ENCODE peak calls at places on chromosomes 4 and X, in eight cellular contexts. D, Q, M, G, F, L, A and Z are unnamed samples.

GRCh38 chr4:106312377-106312776 is 3.6 kb downstream of the TBCK start:
- DNase-seq in M (no peak), Q (no peak), L (no peak), G (no peak), A (no peak), F (no peak), D (no peak), Z (no peak)

GRCh38 chr4:107991945-107992625 is 2.4 kb downstream of the HADH start:
- DNase-seq in D (no peak), G (no peak), A (no peak), L (no peak), Q (no peak), F (no peak), M (no peak), Z (no peak)

GRCh38 chrX:78131117-78131516 is 8.3 kb downstream of the TAF9B start:
- DNase-seq in F (no peak), D (no peak), A (no peak), M (no peak), L (no peak), Q (no peak), G (no peak), Z (no peak)

GRCh38 chr4:3257691-3258482 is 8.9 kb downstream of the MSANTD1 start:
- DNase-seq in D (no peak), G (no peak), M (no peak), Q (no peak), F (peak), A (no peak), L (no peak), Z (peak)

GRCh38 chr4:22875592-22876257 is 183.0 kb downstream of the GBA3 start:
- DNase-seq in G (no peak), D (no peak), M (no peak), A (no peak), F (no peak), L (no peak), Q (no peak), Z (no peak)

GRCh38 chrX:11111038-11111851 is at the start of gene HCCS:
- DNase-seq in G (peak), L (peak), Q (peak), A (peak), D (peak), M (peak), F (peak), Z (peak)

GRCh38 chr4:186762361-186762760 is 38.7 kb upstream of the FAT1 start:
- DNase-seq in F (no peak), Q (no peak), G (no peak), D (no peak), A (no peak), L (no peak), M (no peak), Z (no peak)

GRCh38 chr4:24921491-24921890 is 8.6 kb upstream of the CCDC149 start:
- DNase-seq in M (no peak), G (no peak), Q (no peak), A (no peak), D (no peak), L (no peak), F (no peak), Z (no peak)

GRCh38 chr4:14640476-14640875 is 361.8 kb upstream of the CPEB2 start:
- DNase-seq in F (no peak), Q (no peak), A (no peak), L (no peak), D (no peak), G (no peak), M (no peak), Z (no peak)

GRCh38 chr4:61772116-61772515 is 572.0 kb downstream of the ADGRL3 start:
- DNase-seq in A (no peak), G (no peak), Q (no peak), F (no peak), D (no peak), M (no peak), L (no peak), Z (peak)

GRCh38 chrX:51395807-51396728 is 63.4 kb downstream of the NUDT10 start:
- DNase-seq in M (no peak), Q (peak), D (no peak), G (peak), F (peak), A (no peak), L (no peak), Z (no peak)

GRCh38 chr4:40621592-40622512 is 7.8 kb downstream of the RBM47 start:
- DNase-seq in Q (peak), A (peak), L (peak), G (peak), F (peak), D (peak), M (peak), Z (peak)

GRCh38 chrX:154458116-154458953 is at the start of gene PLXNA3:
- DNase-seq in A (peak), Q (no peak), G (peak), L (peak), F (peak), D (no peak), M (no peak), Z (peak)

GRCh38 chr4:36004231-36004851 is 240.0 kb downstream of the ARAP2 start:
- DNase-seq in L (no peak), M (no peak), Q (no peak), A (no peak), G (no peak), D (no peak), F (no peak), Z (no peak)

GRCh38 chr4:189285377-189285776 is 655.3 kb upstream of the FRG1 start:
- DNase-seq in A (no peak), F (no peak), G (no peak), L (no peak), M (no peak), D (no peak), Q (no peak), Z (no peak)

GRCh38 chr4:20137176-20137575 is 114.5 kb upstream of the SLIT2 start:
- DNase-seq in A (no peak), F (no peak), Q (no peak), D (no peak), G (no peak), M (no peak), L (peak), Z (no peak)

GRCh38 chr4:129972257-129972656 is 876.3 kb downstream of the C4orf33 start:
- DNase-seq in L (no peak), M (no peak), D (no peak), A (peak), G (no peak), Q (no peak), F (no peak), Z (no peak)

GRCh38 chr4:75673959-75674328 is 733 bp upstream of the G3BP2 start:
- DNase-seq in L (no peak), M (no peak), F (no peak), D (no peak), A (no peak), G (no peak), Q (no peak), Z (no peak)

GRCh38 chr4:71772592-71772991 is 11.3 kb downstream of the GC start:
- DNase-seq in M (no peak), A (no peak), G (no peak), D (no peak), L (no peak), Q (no peak), F (no peak), Z (no peak)

GRCh38 chr4:17066241-17066640 is 167.8 kb upstream of the LDB2 start:
- DNase-seq in F (no peak), D (no peak), L (no peak), A (no peak), G (no peak), Q (no peak), M (no peak), Z (no peak)

GRCh38 chr4:17068885-17069284 is 170.4 kb upstream of the LDB2 start:
- DNase-seq in F (no peak), M (no peak), G (no peak), Q (no peak), D (no peak), A (peak), L (no peak), Z (no peak)

GRCh38 chr4:17065821-17066220 is 167.4 kb upstream of the LDB2 start:
- DNase-seq in M (no peak), D (no peak), L (no peak), F (no peak), A (no peak), G (no peak), Q (no peak), Z (no peak)

GRCh38 chr4:17068396-17068795 is 170.0 kb upstream of the LDB2 start:
- DNase-seq in G (no peak), M (no peak), D (no peak), L (no peak), A (no peak), Q (no peak), F (no peak), Z (no peak)

DNA sequence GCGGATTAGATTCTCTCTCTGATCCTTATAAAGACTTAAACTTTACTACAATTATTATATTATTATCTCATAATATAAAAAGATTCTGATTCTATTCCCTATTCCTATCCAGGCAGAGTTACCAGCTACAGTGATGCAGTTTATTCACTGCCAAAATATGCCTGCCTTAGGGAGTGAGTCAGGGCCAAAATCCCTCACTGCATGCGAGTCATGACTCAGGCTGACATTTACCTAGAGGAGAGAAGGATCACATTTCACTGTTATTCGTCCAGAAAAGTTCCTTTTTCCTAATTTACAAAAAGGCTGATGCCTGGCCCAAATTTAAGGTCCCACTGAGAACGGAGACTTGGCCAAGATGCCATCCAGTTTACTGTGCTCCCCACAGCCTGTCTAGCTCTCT is 168.5 kb upstream of the LDB2 start:
- DNase-seq in A (peak), Q (no peak), G (no peak), F (no peak), L (no peak), D (peak), M (no peak), Z (peak)
- H3K27ac ChIP-seq in A (no peak), Q (no peak), G (no peak), F (no peak), L (no peak), D (peak), M (no peak), Z (no peak)

DNA sequence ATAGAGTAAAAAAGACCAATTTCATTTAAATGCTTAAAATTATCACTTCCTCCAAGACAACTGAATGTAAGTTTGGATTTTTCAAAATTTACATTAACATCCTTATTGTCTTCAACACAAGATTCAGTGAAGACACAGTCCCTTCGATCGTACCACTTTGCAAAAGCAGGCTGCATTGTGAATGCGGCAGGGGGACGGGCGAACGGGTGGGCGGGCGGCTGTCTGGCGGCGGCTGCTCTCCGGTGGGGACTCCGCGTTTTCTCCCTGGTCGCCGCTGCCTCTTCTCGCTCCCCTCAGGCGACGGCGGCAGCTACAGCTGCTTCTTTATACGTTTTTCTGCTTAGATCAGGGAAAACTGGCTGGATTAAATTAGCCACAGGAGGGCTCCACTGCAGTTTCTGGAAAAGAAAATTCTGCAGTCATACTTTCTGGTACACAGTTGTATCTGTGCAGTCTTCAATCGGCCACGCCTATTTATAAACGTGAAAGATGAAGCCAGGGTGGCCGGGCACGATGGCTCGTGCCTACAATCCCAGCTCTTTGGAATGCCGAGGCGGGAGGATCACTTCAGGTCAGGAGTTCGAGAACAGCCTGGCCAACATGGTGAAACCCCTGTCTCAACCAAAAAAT is 33.9 kb upstream of the HPF1 start:
- DNase-seq in M (no peak), L (peak), Q (peak), F (peak), G (no peak), D (peak), A (peak), Z (peak)
- TF ChIP-seq CTCF in M (peak), L (peak), Q (no peak), F (no peak), G (peak), D (peak), A (peak), Z (peak)

GRCh38 chrX:152154050-152154449 is 15.7 kb upstream of the MAGEA10 start:
- DNase-seq in A (no peak), M (no peak), L (no peak), F (no peak), D (no peak), G (no peak), Q (no peak), Z (no peak)
- H3K27ac ChIP-seq in A (no peak), M (no peak), L (no peak), F (no peak), D (no peak), G (no peak), Q (no peak), Z (no peak)

GRCh38 chr4:154527308-154527707 is 22.9 kb downstream of the PLRG1 start:
- DNase-seq in G (no peak), A (no peak), D (no peak), L (no peak), M (no peak), F (no peak), Q (no peak), Z (no peak)
- TF ChIP-seq CTCF in G (no peak), A (no peak), D (no peak), L (no peak), M (no peak), F (no peak), Q (no peak), Z (no peak)

GRCh38 chrX:100662791-100663190 is 18.8 kb downstream of the SRPX2 start:
- DNase-seq in Q (no peak), M (no peak), D (no peak), A (no peak), G (no peak), L (no peak), F (no peak), Z (no peak)

GRCh38 chrX:100659431-100660137 is 15.6 kb downstream of the SRPX2 start:
- DNase-seq in M (no peak), G (no peak), Q (no peak), D (no peak), F (no peak), A (no peak), L (no peak), Z (no peak)

GRCh38 chrX:100654256-100654655 is 10.3 kb downstream of the SRPX2 start:
- DNase-seq in Q (no peak), D (no peak), G (no peak), M (no peak), F (no peak), L (no peak), A (peak), Z (no peak)

GRCh38 chrX:100662153-100662552 is 18.2 kb downstream of the SRPX2 start:
- DNase-seq in L (no peak), A (no peak), Q (no peak), F (no peak), M (no peak), D (no peak), G (no peak), Z (no peak)

GRCh38 chrX:100658936-100659335 is 14.9 kb downstream of the SRPX2 start:
- DNase-seq in L (no peak), A (no peak), M (no peak), D (no peak), F (no peak), G (no peak), Q (peak), Z (no peak)
- H3K27ac ChIP-seq in L (no peak), A (peak), M (no peak), D (no peak), F (no peak), G (no peak), Q (peak), Z (no peak)

GRCh38 chr4:119626943-119627266 is 1.7 kb downstream of the PDE5A start:
- DNase-seq in M (no peak), F (no peak), A (no peak), Q (no peak), L (no peak), D (no peak), G (no peak), Z (no peak)
- TF ChIP-seq CTCF in M (no peak), F (no peak), A (no peak), Q (no peak), L (no peak), D (no peak), G (no peak), Z (no peak)

GRCh38 chr4:114883641-114884040 is 229.8 kb downstream of the NDST4 start:
- DNase-seq in F (no peak), Q (no peak), G (no peak), D (no peak), M (no peak), A (no peak), L (no peak), Z (no peak)

GRCh38 chr4:114890773-114891172 is 222.6 kb downstream of the NDST4 start:
- DNase-seq in L (no peak), G (no peak), F (no peak), Q (no peak), M (no peak), D (no peak), A (no peak), Z (no peak)

DNA sequence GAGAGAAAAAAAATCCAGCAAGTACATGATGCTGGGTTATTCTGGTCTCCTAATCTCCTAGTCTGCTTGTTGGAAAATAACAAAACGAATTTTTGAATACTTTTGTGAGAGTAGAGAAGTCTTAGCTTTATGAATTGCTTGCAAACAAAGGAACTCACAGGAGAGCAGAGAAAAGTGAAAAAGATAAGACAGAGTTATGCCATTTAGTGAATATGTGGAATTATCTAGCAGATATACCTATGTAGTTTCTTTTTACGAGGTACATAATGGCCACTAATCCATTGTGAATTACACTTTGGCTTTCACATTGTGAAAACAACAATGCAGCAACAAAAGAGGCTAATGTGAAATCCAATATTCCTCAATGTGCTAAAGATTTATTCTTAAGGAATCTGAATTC is 226.7 kb downstream of the NDST4 start:
- DNase-seq in D (no peak), G (no peak), L (no peak), M (no peak), Q (no peak), F (no peak), A (no peak), Z (no peak)
- H3K27ac ChIP-seq in D (no peak), G (no peak), L (no peak), M (no peak), Q (no peak), F (no peak), A (no peak), Z (no peak)

GRCh38 chrX:43654431-43655150 is 1.5 kb upstream of the MAOA start:
- DNase-seq in Q (peak), A (peak), D (no peak), G (peak), F (peak), M (peak), L (peak), Z (peak)
- TF ChIP-seq CTCF in Q (no peak), A (peak), D (peak), G (peak), F (no peak), M (no peak), L (peak), Z (peak)

DNA sequence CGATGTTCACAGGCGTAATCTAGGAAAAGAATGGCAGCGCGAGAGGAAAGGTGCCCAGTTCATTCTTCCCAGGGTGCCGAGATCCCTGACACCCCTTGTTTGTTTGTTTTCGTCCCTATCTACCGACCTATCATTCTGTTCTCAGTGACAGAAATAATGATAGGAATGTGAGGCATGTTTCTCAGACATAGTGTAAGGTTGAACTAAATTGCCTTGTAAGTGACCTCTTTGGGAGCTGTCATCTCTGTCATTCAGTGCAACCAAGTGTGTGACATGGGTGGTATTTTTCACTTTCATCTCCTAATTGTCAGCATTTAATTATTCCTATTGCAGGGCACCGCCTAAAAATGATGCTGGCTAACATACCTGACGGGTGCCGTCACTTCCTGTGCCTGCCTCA is 24.4 kb downstream of the CLDN22 start:
- DNase-seq in L (no peak), A (no peak), F (no peak), G (no peak), D (no peak), M (no peak), Q (no peak), Z (no peak)
- H3K27ac ChIP-seq in L (no peak), A (no peak), F (no peak), G (no peak), D (no peak), M (no peak), Q (no peak), Z (no peak)

DNA sequence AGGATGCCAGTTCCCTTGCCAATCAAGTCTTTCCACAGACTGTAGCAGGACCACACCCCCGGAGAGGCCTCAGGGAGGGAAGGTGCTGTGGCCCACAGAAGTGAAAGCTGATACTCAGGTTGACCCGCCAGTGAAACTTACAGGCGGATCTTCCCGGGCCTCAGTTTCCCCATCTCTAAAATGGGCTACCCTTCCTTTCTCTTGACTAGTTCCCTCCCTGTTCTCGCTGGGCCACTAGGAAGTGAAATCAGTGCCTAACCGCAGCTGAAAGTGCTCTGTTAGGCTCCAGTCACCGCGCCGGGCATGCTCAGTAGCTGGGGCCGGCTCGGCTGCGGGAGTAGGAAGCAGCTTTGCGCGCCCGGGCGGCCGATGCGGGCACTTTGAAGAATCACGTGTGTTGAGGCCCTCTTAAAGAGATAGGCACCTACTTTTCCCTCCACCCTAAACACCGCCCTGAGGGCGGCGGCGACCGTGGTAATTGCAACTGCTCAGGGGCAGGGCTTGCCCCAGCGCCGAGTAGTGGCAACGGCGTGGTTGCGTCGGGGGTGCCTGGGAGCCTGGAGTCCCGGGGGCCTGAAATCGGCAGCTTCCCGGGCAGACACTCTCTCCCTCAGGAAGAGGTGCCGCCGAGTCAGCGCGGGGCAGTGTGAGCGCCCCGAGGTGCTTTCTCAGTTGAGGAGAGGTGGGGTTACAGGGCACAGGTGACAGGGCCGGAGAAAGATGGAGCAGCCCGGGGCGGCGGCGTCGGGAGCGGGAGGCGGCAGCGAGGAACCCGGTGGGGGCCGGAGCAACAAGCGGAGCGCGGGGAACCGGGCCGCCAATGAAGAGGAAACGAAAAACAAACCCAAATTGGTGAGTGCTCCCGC is at the start of gene DIAPH2:
- DNase-seq in D (peak), G (peak), A (peak), Q (peak), F (peak), L (peak), M (peak), Z (peak)
- TF ChIP-seq CTCF in D (no peak), G (peak), A (no peak), Q (no peak), F (no peak), L (peak), M (no peak), Z (no peak)